ENCODE peak calls at places on chromosomes 2 and 18, in eight cellular contexts. One of them, this sample, is unnamed.

GRCh38 chr2:160429248-160430000 is 64.2 kb downstream of the RBMS1 start:
- DNase-seq in AG09319: no peak
- DNase-seq in D341Med: no peak
- DNase-seq in activated naive CD8-positive, alpha-beta T cell treated with anti-CD3 and anti-CD28 coated beads for 36 hours: no peak
- DNase-seq in GM23248: peak
- DNase-seq in activated T-helper 1 cell treated with Interleukin-2 at 50 U/mL for 16 hours: no peak
- DNase-seq in activated naive CD4-positive, alpha-beta T cell: no peak
- DNase-seq in stimulated activated CD4-positive, alpha-beta T cell treated with anti-CD3 and anti-CD28 coated beads, Interleukin-1b, Interleukin-23, amount 100 ng/mL, for 24 hours: no peak
- DNase-seq in this sample: no peak

GRCh38 chr2:146916914-146917313 is 927.9 kb upstream of the ACVR2A start:
- DNase-seq in AG09319: no peak
- DNase-seq in D341Med: peak
- DNase-seq in activated naive CD8-positive, alpha-beta T cell treated with anti-CD3 and anti-CD28 coated beads for 36 hours: no peak
- DNase-seq in GM23248: no peak
- DNase-seq in activated T-helper 1 cell treated with Interleukin-2 at 50 U/mL for 16 hours: no peak
- DNase-seq in activated naive CD4-positive, alpha-beta T cell: no peak
- DNase-seq in stimulated activated CD4-positive, alpha-beta T cell treated with anti-CD3 and anti-CD28 coated beads, Interleukin-1b, Interleukin-23, amount 100 ng/mL, for 24 hours: no peak
- DNase-seq in this sample: no peak

GRCh38 chr2:55518846-55519167 is 711 bp upstream of the CFAP36 start:
- DNase-seq in AG09319: no peak
- DNase-seq in D341Med: peak
- DNase-seq in activated naive CD8-positive, alpha-beta T cell treated with anti-CD3 and anti-CD28 coated beads for 36 hours: no peak
- DNase-seq in GM23248: peak
- DNase-seq in activated T-helper 1 cell treated with Interleukin-2 at 50 U/mL for 16 hours: no peak
- DNase-seq in activated naive CD4-positive, alpha-beta T cell: no peak
- DNase-seq in stimulated activated CD4-positive, alpha-beta T cell treated with anti-CD3 and anti-CD28 coated beads, Interleukin-1b, Interleukin-23, amount 100 ng/mL, for 24 hours: no peak
- DNase-seq in this sample: peak

GRCh38 chr2:10486601-10487079 is 38.5 kb upstream of the ODC1 start:
- DNase-seq in AG09319: no peak
- DNase-seq in D341Med: peak
- DNase-seq in activated naive CD8-positive, alpha-beta T cell treated with anti-CD3 and anti-CD28 coated beads for 36 hours: no peak
- DNase-seq in GM23248: no peak
- DNase-seq in activated T-helper 1 cell treated with Interleukin-2 at 50 U/mL for 16 hours: no peak
- DNase-seq in activated naive CD4-positive, alpha-beta T cell: no peak
- DNase-seq in stimulated activated CD4-positive, alpha-beta T cell treated with anti-CD3 and anti-CD28 coated beads, Interleukin-1b, Interleukin-23, amount 100 ng/mL, for 24 hours: no peak
- DNase-seq in this sample: no peak

GRCh38 chr2:196322963-196323810 is 151.8 kb upstream of the STK17B start:
- DNase-seq in AG09319: no peak
- DNase-seq in D341Med: peak
- DNase-seq in activated naive CD8-positive, alpha-beta T cell treated with anti-CD3 and anti-CD28 coated beads for 36 hours: no peak
- DNase-seq in GM23248: peak
- DNase-seq in activated T-helper 1 cell treated with Interleukin-2 at 50 U/mL for 16 hours: no peak
- DNase-seq in activated naive CD4-positive, alpha-beta T cell: no peak
- DNase-seq in stimulated activated CD4-positive, alpha-beta T cell treated with anti-CD3 and anti-CD28 coated beads, Interleukin-1b, Interleukin-23, amount 100 ng/mL, for 24 hours: no peak
- DNase-seq in this sample: peak

GRCh38 chr2:215731108-215731507 is 282.2 kb downstream of the MREG start:
- DNase-seq in AG09319: no peak
- DNase-seq in D341Med: no peak
- DNase-seq in activated naive CD8-positive, alpha-beta T cell treated with anti-CD3 and anti-CD28 coated beads for 36 hours: no peak
- DNase-seq in GM23248: no peak
- DNase-seq in activated T-helper 1 cell treated with Interleukin-2 at 50 U/mL for 16 hours: no peak
- DNase-seq in activated naive CD4-positive, alpha-beta T cell: no peak
- DNase-seq in stimulated activated CD4-positive, alpha-beta T cell treated with anti-CD3 and anti-CD28 coated beads, Interleukin-1b, Interleukin-23, amount 100 ng/mL, for 24 hours: no peak
- DNase-seq in this sample: no peak

GRCh38 chr2:38692636-38693318 is 26.9 kb downstream of the GALM start:
- DNase-seq in AG09319: no peak
- DNase-seq in D341Med: no peak
- DNase-seq in activated naive CD8-positive, alpha-beta T cell treated with anti-CD3 and anti-CD28 coated beads for 36 hours: no peak
- DNase-seq in GM23248: no peak
- DNase-seq in activated T-helper 1 cell treated with Interleukin-2 at 50 U/mL for 16 hours: no peak
- DNase-seq in activated naive CD4-positive, alpha-beta T cell: no peak
- DNase-seq in stimulated activated CD4-positive, alpha-beta T cell treated with anti-CD3 and anti-CD28 coated beads, Interleukin-1b, Interleukin-23, amount 100 ng/mL, for 24 hours: no peak
- DNase-seq in this sample: no peak

GRCh38 chr2:128285329-128285931 is 33.2 kb downstream of the HS6ST1 start:
- DNase-seq in AG09319: no peak
- DNase-seq in D341Med: no peak
- DNase-seq in activated naive CD8-positive, alpha-beta T cell treated with anti-CD3 and anti-CD28 coated beads for 36 hours: no peak
- DNase-seq in GM23248: no peak
- DNase-seq in activated T-helper 1 cell treated with Interleukin-2 at 50 U/mL for 16 hours: no peak
- DNase-seq in activated naive CD4-positive, alpha-beta T cell: no peak
- DNase-seq in stimulated activated CD4-positive, alpha-beta T cell treated with anti-CD3 and anti-CD28 coated beads, Interleukin-1b, Interleukin-23, amount 100 ng/mL, for 24 hours: no peak
- DNase-seq in this sample: no peak

GRCh38 chr2:234763051-234763909 is 188.5 kb upstream of the SH3BP4 start:
- DNase-seq in AG09319: peak
- DNase-seq in D341Med: no peak
- DNase-seq in activated naive CD8-positive, alpha-beta T cell treated with anti-CD3 and anti-CD28 coated beads for 36 hours: no peak
- DNase-seq in GM23248: peak
- DNase-seq in activated T-helper 1 cell treated with Interleukin-2 at 50 U/mL for 16 hours: no peak
- DNase-seq in activated naive CD4-positive, alpha-beta T cell: no peak
- DNase-seq in stimulated activated CD4-positive, alpha-beta T cell treated with anti-CD3 and anti-CD28 coated beads, Interleukin-1b, Interleukin-23, amount 100 ng/mL, for 24 hours: no peak
- DNase-seq in this sample: peak

GRCh38 chr18:76260941-76261472 is 234.0 kb downstream of the ZNF516 start:
- DNase-seq in AG09319: no peak
- DNase-seq in D341Med: no peak
- DNase-seq in activated naive CD8-positive, alpha-beta T cell treated with anti-CD3 and anti-CD28 coated beads for 36 hours: no peak
- DNase-seq in GM23248: no peak
- DNase-seq in activated T-helper 1 cell treated with Interleukin-2 at 50 U/mL for 16 hours: no peak
- DNase-seq in activated naive CD4-positive, alpha-beta T cell: no peak
- DNase-seq in stimulated activated CD4-positive, alpha-beta T cell treated with anti-CD3 and anti-CD28 coated beads, Interleukin-1b, Interleukin-23, amount 100 ng/mL, for 24 hours: no peak
- DNase-seq in this sample: no peak

GRCh38 chr2:234974501-234975385 is 22.9 kb downstream of the SH3BP4 start:
- DNase-seq in AG09319: peak
- DNase-seq in D341Med: peak
- DNase-seq in activated naive CD8-positive, alpha-beta T cell treated with anti-CD3 and anti-CD28 coated beads for 36 hours: no peak
- DNase-seq in GM23248: peak
- DNase-seq in activated T-helper 1 cell treated with Interleukin-2 at 50 U/mL for 16 hours: no peak
- DNase-seq in activated naive CD4-positive, alpha-beta T cell: no peak
- DNase-seq in stimulated activated CD4-positive, alpha-beta T cell treated with anti-CD3 and anti-CD28 coated beads, Interleukin-1b, Interleukin-23, amount 100 ng/mL, for 24 hours: no peak
- DNase-seq in this sample: peak

GRCh38 chr2:223978451-223978850 is 21.2 kb downstream of the MRPL44 start:
- DNase-seq in AG09319: no peak
- DNase-seq in D341Med: no peak
- DNase-seq in activated naive CD8-positive, alpha-beta T cell treated with anti-CD3 and anti-CD28 coated beads for 36 hours: no peak
- DNase-seq in GM23248: no peak
- DNase-seq in activated T-helper 1 cell treated with Interleukin-2 at 50 U/mL for 16 hours: no peak
- DNase-seq in activated naive CD4-positive, alpha-beta T cell: no peak
- DNase-seq in stimulated activated CD4-positive, alpha-beta T cell treated with anti-CD3 and anti-CD28 coated beads, Interleukin-1b, Interleukin-23, amount 100 ng/mL, for 24 hours: no peak
- DNase-seq in this sample: no peak

GRCh38 chr2:60163691-60164090 is 389.8 kb downstream of the BCL11A start:
- DNase-seq in AG09319: no peak
- DNase-seq in D341Med: no peak
- DNase-seq in activated naive CD8-positive, alpha-beta T cell treated with anti-CD3 and anti-CD28 coated beads for 36 hours: no peak
- DNase-seq in GM23248: no peak
- DNase-seq in activated T-helper 1 cell treated with Interleukin-2 at 50 U/mL for 16 hours: no peak
- DNase-seq in activated naive CD4-positive, alpha-beta T cell: no peak
- DNase-seq in stimulated activated CD4-positive, alpha-beta T cell treated with anti-CD3 and anti-CD28 coated beads, Interleukin-1b, Interleukin-23, amount 100 ng/mL, for 24 hours: no peak
- DNase-seq in this sample: no peak

GRCh38 chr2:63840081-63840784 is 1.5 kb upstream of the UGP2 start:
- DNase-seq in AG09319: no peak
- DNase-seq in D341Med: no peak
- DNase-seq in activated naive CD8-positive, alpha-beta T cell treated with anti-CD3 and anti-CD28 coated beads for 36 hours: no peak
- DNase-seq in GM23248: no peak
- DNase-seq in activated T-helper 1 cell treated with Interleukin-2 at 50 U/mL for 16 hours: no peak
- DNase-seq in activated naive CD4-positive, alpha-beta T cell: no peak
- DNase-seq in stimulated activated CD4-positive, alpha-beta T cell treated with anti-CD3 and anti-CD28 coated beads, Interleukin-1b, Interleukin-23, amount 100 ng/mL, for 24 hours: no peak
- DNase-seq in this sample: peak

This sample was measured in GM03348.